ENCODE peak calls at places on chromosomes 11 and 22, in six cellular contexts. Y is heart right ventricle; Q is CD4-positive, alpha-beta T cell; V is fibroblast of pulmonary artery; S is foreskin fibroblast; O is ovary. C is an unnamed sample.

GRCh38 chr11:121071456-121072236 is 29.4 kb upstream of the TECTA start:
- DNase-seq in Y (no peak), Q (no peak), V (no peak), S (no peak), O (no peak), C (no peak)

GRCh38 chr11:73359341-73359740 is 16.9 kb upstream of the RELT start:
- DNase-seq in Y (peak; percentile 76), Q (no peak), V (no peak), S (peak; percentile 53), O (no peak), C (no peak)

GRCh38 chr11:97883086-97883485 is 1137.7 kb upstream of the CNTN5 start:
- DNase-seq in Y (no peak), Q (no peak), V (peak; percentile 53), S (no peak), O (no peak), C (no peak)

GRCh38 chr22:40007826-40008710 is 13.3 kb downstream of the FAM83F start:
- DNase-seq in Y (no peak), Q (no peak), V (no peak), S (no peak), O (no peak), C (no peak)

GRCh38 chr11:132607575-132607974 is 924.7 kb downstream of the OPCML start:
- DNase-seq in Y (no peak), Q (no peak), V (no peak), S (no peak), O (no peak), C (no peak)

GRCh38 chr22:32478994-32479393 is 4.4 kb downstream of the FBXO7 start:
- DNase-seq in Y (no peak), Q (no peak), V (no peak), S (no peak), O (no peak), C (no peak)

GRCh38 chr22:22692707-22693530 is 48.5 kb downstream of the GGTLC2 start:
- DNase-seq in Y (no peak), Q (peak; percentile 66), V (peak; percentile 72), S (peak; percentile 71), O (peak; percentile 65), C (no peak)

GRCh38 chr22:42180349-42180842 is 49.8 kb upstream of the CYP2D6 start:
- DNase-seq in Y (peak; percentile 12), Q (peak; percentile 32), V (no peak), S (no peak), O (peak; percentile 41), C (no peak)

GRCh38 chr22:46941958-46942815 is 179.7 kb downstream of the TBC1D22A start:
- DNase-seq in Y (peak; percentile 44), Q (no peak), V (no peak), S (no peak), O (no peak), C (no peak)

GRCh38 chr11:12564012-12564411 is 110.2 kb upstream of the TEAD1 start:
- DNase-seq in Y (no peak), Q (no peak), V (no peak), S (no peak), O (no peak), C (no peak)

GRCh38 chr11:59216654-59217640 is 4.2 kb upstream of the MPEG1 start:
- DNase-seq in Y (peak; percentile 53), Q (no peak), V (peak; percentile 17), S (peak; percentile 64), O (no peak), C (no peak)

GRCh38 chr11:119673389-119674336 is 55.3 kb downstream of the NECTIN1 start:
- DNase-seq in Y (no peak), Q (peak; percentile 4), V (no peak), S (no peak), O (no peak), C (no peak)

GRCh38 chr11:109704432-109704831 is 282.4 kb downstream of the C11orf87 start:
- DNase-seq in Y (no peak), Q (no peak), V (no peak), S (no peak), O (no peak), C (no peak)

GRCh38 chr11:2803186-2804057 is 82.2 kb downstream of the CDKN1C start:
- DNase-seq in Y (no peak), Q (no peak), V (no peak), S (no peak), O (peak; percentile 20), C (peak; percentile 77)

GRCh38 chr11:6443269-6444003 is 2.6 kb upstream of the HPX start:
- DNase-seq in Y (peak; percentile 40), Q (peak; percentile 49), V (peak; percentile 69), S (peak; percentile 34), O (peak; percentile 62), C (no peak)

GRCh38 chr11:82756765-82757650 is 23.3 kb upstream of the FAM181B start:
- DNase-seq in Y (no peak), Q (no peak), V (no peak), S (no peak), O (no peak), C (no peak)

GRCh38 chr11:76768091-76769047 is 14.8 kb upstream of the TSKU start:
- DNase-seq in Y (no peak), Q (no peak), V (peak; percentile 28), S (no peak), O (peak; percentile 60), C (no peak)

GRCh38 chr11:47109051-47109791 is 67.5 kb downstream of the ARFGAP2 start:
- DNase-seq in Y (no peak), Q (no peak), V (no peak), S (peak; percentile 12), O (no peak), C (no peak)

GRCh38 chr11:69489031-69489745 is 7.7 kb downstream of the LINC01488 start:
- DNase-seq in Y (peak; percentile 72), Q (no peak), V (no peak), S (no peak), O (no peak), C (no peak)

GRCh38 chr11:45089251-45089650 is 57.2 kb upstream of the PRDM11 start:
- DNase-seq in Y (peak; percentile 79), Q (no peak), V (peak; percentile 98), S (peak; percentile 94), O (peak; percentile 71), C (peak; percentile 89)

GRCh38 chr11:3824714-3825472 is 15.9 kb downstream of the RHOG start:
- DNase-seq in Y (peak; percentile 58), Q (peak; percentile 80), V (peak; percentile 55), S (no peak), O (no peak), C (no peak)
- TF ChIP-seq CTCF in Y (peak; percentile 39), Q (peak; percentile 75), V (peak; percentile 65), S (peak; percentile 55), O (no peak), C (peak; percentile 49)

DNA sequence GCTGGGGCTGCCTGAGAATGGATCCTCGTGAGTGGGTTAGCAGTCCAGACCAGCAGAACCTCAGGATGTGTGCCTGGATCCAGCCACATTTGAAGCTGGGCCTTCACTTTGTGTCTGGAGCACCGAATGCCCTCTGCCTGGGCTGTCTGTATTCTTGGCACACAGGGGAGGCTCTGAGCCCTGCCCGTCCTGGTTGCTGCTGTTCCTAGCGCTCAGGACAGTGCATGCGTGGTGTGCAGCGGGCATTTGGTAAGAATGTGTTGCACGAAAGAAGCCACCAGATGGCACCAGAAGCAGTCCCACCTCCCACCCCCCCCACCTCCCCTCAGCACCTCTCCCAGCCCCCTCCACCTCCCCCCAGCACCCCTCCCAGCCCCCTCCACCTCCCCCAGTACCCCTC is 4.1 kb upstream of the MAPK11 start:
- DNase-seq in Y (peak; percentile 57), Q (peak; percentile 28), V (peak; percentile 67), S (no peak), O (no peak), C (no peak)
- TF ChIP-seq CTCF in Y (peak; percentile 5), Q (peak; percentile 38), V (peak; percentile 28), S (peak; percentile 12), O (no peak), C (peak; percentile 55)

DNA sequence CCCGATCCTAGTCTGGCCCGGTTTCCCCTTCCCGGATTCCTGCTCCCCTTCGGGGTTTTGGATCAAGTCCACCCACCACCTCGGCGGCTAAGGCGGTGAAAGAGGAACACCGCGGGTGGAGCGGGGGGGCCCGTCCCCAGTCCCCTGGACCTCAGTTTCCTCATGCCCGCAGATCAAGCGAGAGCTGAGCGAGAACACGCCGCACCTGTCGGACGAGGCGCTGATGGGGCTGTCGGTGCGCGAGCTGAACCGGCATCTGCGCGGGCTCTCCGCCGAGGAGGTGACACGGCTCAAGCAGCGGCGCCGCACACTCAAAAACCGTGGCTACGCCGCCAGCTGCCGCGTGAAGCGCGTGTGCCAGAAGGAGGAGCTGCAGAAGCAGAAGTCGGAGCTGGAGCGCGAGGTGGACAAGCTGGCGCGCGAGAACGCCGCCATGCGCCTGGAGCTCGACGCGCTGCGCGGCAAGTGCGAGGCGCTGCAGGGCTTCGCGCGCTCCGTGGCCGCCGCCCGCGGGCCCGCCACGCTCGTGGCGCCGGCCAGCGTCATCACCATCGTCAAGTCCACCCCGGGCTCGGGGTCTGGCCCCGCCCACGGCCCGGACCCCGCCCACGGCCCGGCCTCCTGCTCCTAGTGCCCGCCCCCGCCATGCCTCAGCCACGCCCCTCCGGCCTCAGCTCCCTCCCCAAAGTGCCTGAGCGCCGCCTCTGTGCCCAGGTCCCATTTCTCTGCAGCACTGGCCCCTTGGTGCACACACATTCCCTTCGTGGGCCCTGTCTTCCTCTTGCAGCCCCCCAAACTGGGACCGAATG is 12.7 kb downstream of the MAFF start:
- DNase-seq in Y (peak; percentile 47), Q (peak; percentile 66), V (peak; percentile 70), S (peak; percentile 80), O (peak; percentile 76), C (no peak)
- TF ChIP-seq CTCF in Y (no peak), Q (no peak), V (no peak), S (no peak), O (no peak), C (no peak)

DNA sequence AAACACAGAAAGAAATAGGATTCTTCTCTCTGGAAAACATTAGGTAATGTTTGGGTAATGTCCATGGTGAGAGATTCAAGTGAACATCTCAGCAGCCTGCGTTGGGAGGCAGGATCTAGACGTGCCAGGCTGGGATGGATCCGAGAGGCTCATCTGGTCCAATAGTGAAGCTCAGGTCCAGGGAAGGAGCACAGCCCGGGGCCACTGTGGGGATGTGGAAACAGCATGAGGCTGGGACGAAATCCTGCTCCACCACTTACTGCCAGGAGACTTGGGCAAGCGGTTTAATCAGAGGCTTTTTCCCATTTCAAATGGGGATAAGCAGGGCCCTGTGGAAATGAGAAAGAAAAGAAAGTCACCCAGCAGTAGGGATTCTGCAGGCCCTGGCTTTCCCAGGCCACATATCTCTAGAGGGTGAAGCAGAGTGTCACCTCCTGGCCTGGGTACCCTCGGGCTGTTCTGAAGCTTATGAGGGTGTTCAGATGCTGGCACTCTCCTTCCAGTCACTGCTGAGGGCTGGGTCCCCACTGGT is 109.7 kb downstream of the CSNK2A3 start:
- DNase-seq in Y (no peak), Q (no peak), V (no peak), S (no peak), O (no peak), C (no peak)
- TF ChIP-seq CTCF in Y (no peak), Q (no peak), V (no peak), S (no peak), O (no peak), C (no peak)

DNA sequence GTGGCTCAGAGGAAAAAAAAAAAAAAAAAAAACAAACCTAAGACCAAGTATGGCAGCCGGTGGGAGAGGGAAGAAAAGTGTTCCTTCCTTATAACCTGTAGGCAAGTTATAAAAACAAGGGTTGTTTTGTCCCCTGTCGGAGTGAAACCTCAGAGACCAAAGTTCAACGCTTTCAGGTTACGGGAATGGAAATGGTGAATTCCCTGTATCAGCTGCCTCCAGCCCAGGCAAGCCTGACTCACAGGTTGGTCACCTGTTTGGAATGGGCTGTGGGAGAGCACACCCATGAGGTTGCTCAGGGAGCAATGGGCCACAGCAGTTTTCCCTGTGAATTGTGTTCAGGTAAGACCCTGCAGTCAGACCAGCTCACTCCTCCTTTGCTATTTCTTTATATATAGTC is 138.9 kb downstream of the ETS1 start:
- DNase-seq in Y (no peak), Q (no peak), V (peak; percentile 44), S (no peak), O (no peak), C (no peak)
- TF ChIP-seq CTCF in Y (no peak), Q (no peak), V (no peak), S (no peak), O (no peak), C (no peak)

GRCh38 chr11:105811242-105811641 is 201.4 kb downstream of the GRIA4 start:
- DNase-seq in Y (no peak), Q (no peak), V (no peak), S (no peak), O (no peak), C (no peak)
- TF ChIP-seq CTCF in Y (no peak), Q (no peak), V (no peak), S (no peak), O (no peak), C (no peak)